ENCODE peak calls at places on chromosome 2, in eight cellular contexts. S is psoas muscle; M is GM18507; O is COR-L47; R is Panc1; J is stimulated activated CD8-positive, alpha-beta memory T cell treated with anti-CD3 and anti-CD28 coated beads, Interleukin-4, amount 100 ng/mL, for 1 hour; Q is NCI-H2171 treated with DMSO at 0.1 percent for 48 hours; C is dorsolateral prefrontal cortex. L is an unnamed sample.

GRCh38 chr2:62032096-62032495 is 126.6 kb downstream of the COMMD1 start:
- DNase-seq in Q (no peak), J (no peak), R (no peak), M (no peak), C (no peak), O (no peak), S (no peak), L (no peak)

GRCh38 chr2:204794624-204795023 is 249.3 kb downstream of the PARD3B start:
- DNase-seq in S (no peak), O (no peak), R (no peak), M (no peak), J (no peak), C (no peak), Q (no peak), L (no peak)

GRCh38 chr2:11839916-11840315 is 93.5 kb downstream of the LPIN1 start:
- DNase-seq in R (no peak), Q (no peak), S (no peak), C (no peak), J (no peak), O (no peak), M (no peak), L (no peak)

GRCh38 chr2:191421950-191422349 is 176.7 kb downstream of the MYO1B start:
- DNase-seq in M (no peak), C (no peak), S (no peak), J (no peak), R (no peak), Q (no peak), O (no peak), L (no peak)

GRCh38 chr2:142270291-142270690 is 139.5 kb upstream of the LRP1B start:
- DNase-seq in O (no peak), Q (no peak), S (no peak), M (no peak), R (no peak), C (no peak), J (no peak), L (no peak)

GRCh38 chr2:46846454-46846990 is 69.1 kb downstream of the MCFD2 start:
- DNase-seq in M (no peak), O (no peak), R (no peak), J (no peak), C (no peak), Q (no peak), S (no peak), L (peak; percentile 34)

GRCh38 chr2:3377279-3377611 is 373 bp downstream of the EIPR1 start:
- DNase-seq in Q (peak; percentile 80), O (no peak), J (no peak), C (no peak), S (peak; percentile 17), M (no peak), R (no peak), L (no peak)

GRCh38 chr2:165681841-165682240 is 112.2 kb downstream of the GALNT3 start:
- DNase-seq in R (no peak), J (no peak), M (no peak), O (no peak), Q (no peak), C (no peak), S (no peak), L (no peak)

GRCh38 chr2:240333985-240334384 is 101.5 kb upstream of the GPC1 start:
- DNase-seq in C (no peak), O (no peak), R (no peak), M (no peak), S (no peak), J (no peak), Q (no peak), L (peak; percentile 61)

GRCh38 chr2:160241251-160242137 is 41.4 kb upstream of the ITGB6 start:
- DNase-seq in R (peak; percentile 52), Q (peak; percentile 42), J (no peak), O (peak; percentile 19), S (peak; percentile 45), M (no peak), C (no peak), L (peak; percentile 90)

GRCh38 chr2:109173311-109174171 is 44.5 kb downstream of the SH3RF3 start:
- DNase-seq in R (no peak), O (peak; percentile 57), M (no peak), C (no peak), Q (no peak), J (no peak), S (peak; percentile 90), L (peak; percentile 84)

GRCh38 chr2:237722616-237723015 is 76.0 kb upstream of the RBM44 start:
- DNase-seq in Q (no peak), C (no peak), S (no peak), R (no peak), M (no peak), O (no peak), J (no peak), L (no peak)

GRCh38 chr2:75606851-75607798 is 39.5 kb upstream of the MRPL19 start:
- DNase-seq in J (no peak), C (no peak), S (no peak), O (no peak), M (no peak), Q (no peak), R (no peak), L (no peak)

GRCh38 chr2:145652992-145653545 is 1133.2 kb upstream of the ZEB2 start:
- DNase-seq in J (no peak), S (no peak), O (no peak), M (no peak), Q (peak; percentile 54), C (no peak), R (no peak), L (no peak)

GRCh38 chr2:230582851-230583283 is 129.8 kb upstream of the CAB39 start:
- DNase-seq in R (no peak), Q (no peak), M (peak; percentile 43), J (no peak), S (no peak), O (no peak), C (no peak), L (no peak)

GRCh38 chr2:200379481-200380120 is 73.1 kb downstream of the SPATS2L start:
- DNase-seq in Q (no peak), O (no peak), R (no peak), C (no peak), S (no peak), J (no peak), M (no peak), L (no peak)

GRCh38 chr2:172299741-172300140 is 127.6 kb upstream of the ITGA6 start:
- DNase-seq in J (no peak), Q (peak; percentile 19), C (no peak), M (no peak), R (no peak), S (no peak), O (peak; percentile 92), L (no peak)

GRCh38 chr2:64398730-64399129 is 55.2 kb upstream of the LGALSL start:
- DNase-seq in R (no peak), S (no peak), J (no peak), Q (no peak), O (no peak), M (no peak), C (no peak), L (no peak)

GRCh38 chr2:222298311-222299150 is at the start of gene PAX3:
- DNase-seq in J (no peak), M (no peak), O (no peak), C (no peak), R (no peak), S (peak; percentile 64), Q (no peak), L (no peak)

GRCh38 chr2:97911922-97912575 is 83.7 kb downstream of the TMEM131 start:
- DNase-seq in M (no peak), O (no peak), J (no peak), S (no peak), Q (no peak), C (no peak), R (no peak), L (no peak)

GRCh38 chr2:240277073-240277806 is 136.8 kb upstream of the OTOS start:
- DNase-seq in R (no peak), M (no peak), Q (no peak), J (no peak), O (no peak), S (no peak), C (no peak), L (peak; percentile 70)

GRCh38 chr2:48760848-48761247 is 5.3 kb upstream of the LHCGR start:
- DNase-seq in J (no peak), M (no peak), S (no peak), Q (no peak), C (no peak), R (no peak), O (no peak), L (no peak)

GRCh38 chr2:20485989-20486388 is 39.1 kb downstream of the RHOB start:
- DNase-seq in S (no peak), R (no peak), Q (no peak), C (no peak), M (no peak), J (no peak), O (no peak), L (no peak)

GRCh38 chr2:25339791-25340339 is 1.9 kb downstream of the DNMT3A start:
- DNase-seq in M (no peak), C (peak; percentile 68), O (peak; percentile 68), S (peak; percentile 67), Q (peak; percentile 93), J (no peak), R (no peak), L (peak; percentile 69)

GRCh38 chr2:172178035-172178434 is 75.3 kb upstream of the DLX2 start:
- DNase-seq in C (no peak), Q (no peak), S (no peak), R (no peak), O (no peak), M (no peak), J (no peak), L (no peak)

GRCh38 chr2:218804817-218805216 is 22.9 kb downstream of the CYP27A1 start:
- DNase-seq in J (no peak), R (no peak), Q (no peak), S (no peak), O (no peak), M (no peak), C (no peak), L (no peak)

GRCh38 chr2:213069531-213069930 is 81.9 kb downstream of the IKZF2 start:
- DNase-seq in C (no peak), M (no peak), S (no peak), J (no peak), Q (no peak), R (no peak), O (no peak), L (no peak)

GRCh38 chr2:141611143-141611571 is 519.7 kb downstream of the LRP1B start:
- DNase-seq in C (no peak), R (no peak), M (no peak), Q (no peak), S (no peak), J (no peak), O (no peak), L (no peak)

GRCh38 chr2:174013310-174013751 is 48.2 kb upstream of the SP3 start:
- DNase-seq in R (no peak), C (no peak), S (peak; percentile 50), M (no peak), O (no peak), Q (no peak), J (no peak), L (peak; percentile 44)

GRCh38 chr2:144553379-144553778 is 33.5 kb upstream of the ZEB2 start:
- DNase-seq in O (no peak), J (no peak), S (no peak), R (no peak), Q (no peak), M (no peak), C (no peak), L (no peak)

GRCh38 chr2:218209078-218209477 is 7.9 kb upstream of the ARPC2 start:
- DNase-seq in Q (no peak), S (no peak), R (no peak), J (no peak), O (no peak), C (no peak), M (no peak), L (no peak)

GRCh38 chr2:69216535-69217332 is 170.3 kb downstream of the GFPT1 start:
- DNase-seq in O (no peak), M (no peak), S (no peak), C (no peak), Q (no peak), R (no peak), J (no peak), L (peak; percentile 31)

GRCh38 chr2:180980943-180981898 is 816 bp downstream of the UBE2E3 start:
- DNase-seq in M (no peak), R (no peak), S (peak; percentile 29), Q (peak; percentile 46), C (peak; percentile 64), O (peak; percentile 44), J (no peak), L (peak; percentile 35)

GRCh38 chr2:241237949-241238371 is 49.5 kb downstream of the ANO7 start:
- DNase-seq in S (no peak), R (no peak), J (no peak), O (no peak), M (no peak), Q (no peak), C (no peak), L (no peak)

L was measured in adrenal gland.